ENCODE peak calls at places on chromosomes 13 and 19, in six cellular contexts. E is H9, L is H1, H is mesenchymal stem cell, B is IMR-90, C is trophoblast cell. N is an unnamed sample.

GRCh38 chr19:28492616-28493015 is 720.3 kb downstream of the UQCRFS1 start:
- DNase-seq in E (no peak), L (no peak), H (no peak), B (no peak), C (no peak), N (no peak)

GRCh38 chr19:38441660-38442348 is 8.3 kb downstream of the RYR1 start:
- DNase-seq in E (peak; percentile 77), L (peak; percentile 63), H (no peak), B (no peak), C (no peak), N (no peak)

GRCh38 chr19:29667941-29668340 is 2.7 kb downstream of the PLEKHF1 start:
- DNase-seq in E (no peak), L (no peak), H (no peak), B (no peak), C (no peak), N (no peak)

GRCh38 chr19:40147693-40148347 is 43.4 kb upstream of the MAP3K10 start:
- DNase-seq in E (no peak), L (no peak), H (peak; percentile 79), B (peak; percentile 77), C (peak; percentile 34), N (no peak)

GRCh38 chr13:75299913-75300862 is 181.8 kb downstream of the TBC1D4 start:
- DNase-seq in E (no peak), L (no peak), H (no peak), B (peak; percentile 46), C (no peak), N (no peak)

GRCh38 chr19:29706635-29707034 is 8.4 kb downstream of the C19orf12 start:
- DNase-seq in E (no peak), L (no peak), H (no peak), B (no peak), C (no peak), N (no peak)

GRCh38 chr19:5133986-5134595 is 165.2 kb downstream of the KDM4B start:
- DNase-seq in E (no peak), L (no peak), H (no peak), B (no peak), C (no peak), N (no peak)

GRCh38 chr13:30477346-30478235 is 11.9 kb upstream of the HMGB1 start:
- DNase-seq in E (peak; percentile 67), L (peak; percentile 53), H (no peak), B (no peak), C (no peak), N (no peak)

GRCh38 chr19:8209111-8209964 is at the start of gene CERS4:
- DNase-seq in E (peak; percentile 96), L (peak; percentile 92), H (peak; percentile 54), B (peak; percentile 20), C (peak; percentile 33), N (peak; percentile 82)

GRCh38 chr19:14167013-14167593 is 30.7 kb upstream of the ASF1B start:
- DNase-seq in E (no peak), L (no peak), H (no peak), B (no peak), C (no peak), N (no peak)

GRCh38 chr13:110340812-110341444 is 33.8 kb downstream of the COL4A2 start:
- DNase-seq in E (no peak), L (no peak), H (peak; percentile 97), B (peak; percentile 93), C (peak; percentile 88), N (no peak)

GRCh38 chr13:45055902-45056648 is 64.2 kb upstream of the GTF2F2 start:
- DNase-seq in E (no peak), L (no peak), H (no peak), B (peak; percentile 56), C (no peak), N (no peak)

GRCh38 chr19:48344892-48345291 is 18.8 kb downstream of the TMEM143 start:
- DNase-seq in E (no peak), L (no peak), H (no peak), B (no peak), C (no peak), N (no peak)

GRCh38 chr19:51727349-51727880 is 3.6 kb upstream of the HAS1 start:
- DNase-seq in E (no peak), L (no peak), H (no peak), B (no peak), C (no peak), N (no peak)

GRCh38 chr19:6551607-6552450 is 21.0 kb downstream of the TNFSF9 start:
- DNase-seq in E (peak; percentile 86), L (peak; percentile 86), H (no peak), B (no peak), C (no peak), N (no peak)

GRCh38 chr13:111424134-111424533 is 103.7 kb downstream of the TEX29 start:
- DNase-seq in E (no peak), L (no peak), H (no peak), B (no peak), C (no peak), N (no peak)

GRCh38 chr13:97810152-97810551 is 143.3 kb upstream of the IPO5 start:
- DNase-seq in E (no peak), L (no peak), H (peak; percentile 8), B (peak; percentile 14), C (peak; percentile 52), N (no peak)

GRCh38 chr19:57887195-57887941 is 1.5 kb downstream of the ZNF814 start:
- DNase-seq in E (peak; percentile 65), L (no peak), H (peak; percentile 19), B (no peak), C (peak; percentile 59), N (peak; percentile 17)

GRCh38 chr19:46225558-46226004 is 4.0 kb upstream of the IGFL1 start:
- DNase-seq in E (no peak), L (no peak), H (peak; percentile 5), B (peak; percentile 2), C (peak; percentile 52), N (peak; percentile 33)

GRCh38 chr13:28819748-28820098 is 416 bp upstream of the MTUS2 start:
- DNase-seq in E (peak; percentile 81), L (peak; percentile 92), H (peak; percentile 49), B (peak; percentile 32), C (peak; percentile 69), N (peak; percentile 78)

GRCh38 chr13:97758317-97758716 is 195.2 kb upstream of the IPO5 start:
- DNase-seq in E (no peak), L (no peak), H (no peak), B (no peak), C (no peak), N (no peak)

GRCh38 chr13:66138172-66138811 is 1091.8 kb downstream of the PCDH9 start:
- DNase-seq in E (no peak), L (no peak), H (no peak), B (no peak), C (no peak), N (no peak)

GRCh38 chr13:44385401-44385800 is 11.8 kb downstream of the SERP2 start:
- DNase-seq in E (no peak), L (no peak), H (no peak), B (no peak), C (no peak), N (no peak)

GRCh38 chr13:101144808-101145419 is 271.4 kb downstream of the NALCN start:
- DNase-seq in E (no peak), L (no peak), H (peak; percentile 57), B (peak; percentile 71), C (peak; percentile 85), N (peak; percentile 50)

GRCh38 chr13:21079761-21080730 is 18.7 kb upstream of the LATS2 start:
- DNase-seq in E (no peak), L (no peak), H (peak; percentile 90), B (peak; percentile 93), C (peak; percentile 97), N (no peak)

GRCh38 chr19:391726-392374 is 17.1 kb downstream of the C2CD4C start:
- DNase-seq in E (no peak), L (no peak), H (no peak), B (no peak), C (no peak), N (no peak)

GRCh38 chr13:95256086-95256485 is 45.2 kb downstream of the ABCC4 start:
- DNase-seq in E (no peak), L (no peak), H (peak; percentile 86), B (peak; percentile 97), C (peak; percentile 83), N (no peak)

DNA sequence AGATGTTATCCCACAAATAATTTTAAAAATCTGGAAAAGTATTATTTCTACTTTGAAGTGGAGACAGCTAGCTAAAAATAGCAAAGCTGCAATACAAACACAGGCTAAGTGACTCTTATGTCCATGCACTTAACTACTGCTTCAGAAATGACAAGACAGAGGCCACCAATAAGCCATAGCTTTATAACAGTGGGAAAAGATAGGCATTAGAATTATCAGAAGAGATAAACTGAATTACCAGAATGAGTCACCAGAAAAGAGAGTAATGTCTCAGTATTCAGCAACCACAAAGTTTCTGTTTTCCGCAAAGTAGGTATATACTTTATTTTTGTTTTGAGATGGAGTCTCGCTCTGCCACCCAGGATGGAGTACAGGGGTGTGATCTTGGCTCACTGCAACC is 17.1 kb downstream of the CLN5 start:
- DNase-seq in E (no peak), L (no peak), H (no peak), B (peak; percentile 15), C (no peak), N (no peak)
- H4K91ac ChIP-seq in E (no peak overlapping the region), L (no peak overlapping the region), H (no peak overlapping the region), B (no peak overlapping the region), C (no peak overlapping the region), N (no peak overlapping the region)

GRCh38 chr19:50512112-50512998 is 1.4 kb downstream of the ASPDH start:
- DNase-seq in E (no peak), L (no peak), H (no peak), B (no peak), C (no peak), N (no peak)
- H4K91ac ChIP-seq in E (no peak overlapping the region), L (no peak overlapping the region), H (no peak overlapping the region), B (no peak overlapping the region), C (no peak overlapping the region), N (peak overlapping the region; percentile 53)

DNA sequence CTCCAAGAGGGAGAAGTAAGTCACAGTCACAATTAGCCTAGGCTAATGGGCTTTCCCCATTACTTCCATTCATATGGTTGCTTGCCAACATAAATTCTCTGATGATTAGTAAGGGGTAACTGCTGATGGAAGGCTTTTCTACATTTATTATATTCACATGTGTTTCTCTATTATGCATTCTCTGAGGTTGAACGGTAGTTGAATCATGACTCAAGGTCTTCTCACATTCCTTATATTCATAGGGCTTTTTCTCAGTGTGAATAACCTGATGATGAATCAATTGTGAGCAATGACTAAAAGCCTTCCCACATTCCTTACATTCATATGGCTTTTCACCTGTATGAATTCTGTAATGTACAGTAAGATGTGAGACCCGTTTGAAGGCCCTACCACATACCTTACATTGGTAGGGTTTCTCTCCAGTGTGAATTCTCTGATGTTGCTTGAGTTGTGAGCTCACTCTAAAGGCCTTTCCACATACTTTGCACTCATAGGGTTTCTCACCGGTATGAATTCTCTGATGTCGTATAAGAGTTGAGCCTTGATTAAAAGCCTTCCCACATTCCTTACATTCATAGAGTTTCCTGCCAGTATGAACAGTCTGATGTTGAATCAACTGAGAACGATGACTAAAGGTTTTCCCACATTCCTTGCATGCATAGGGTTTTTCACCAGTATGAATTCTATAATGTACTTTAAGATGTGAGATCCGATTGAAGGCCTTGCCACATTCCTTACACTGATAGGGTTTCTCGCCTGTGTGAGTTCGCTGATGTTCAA is 9.3 kb downstream of the ZNF582 start:
- DNase-seq in E (no peak), L (no peak), H (no peak), B (peak; percentile 22), C (peak; percentile 82), N (no peak)
- H4K91ac ChIP-seq in E (no peak overlapping the region), L (no peak overlapping the region), H (no peak overlapping the region), B (no peak overlapping the region), C (no peak overlapping the region), N (no peak overlapping the region)

DNA sequence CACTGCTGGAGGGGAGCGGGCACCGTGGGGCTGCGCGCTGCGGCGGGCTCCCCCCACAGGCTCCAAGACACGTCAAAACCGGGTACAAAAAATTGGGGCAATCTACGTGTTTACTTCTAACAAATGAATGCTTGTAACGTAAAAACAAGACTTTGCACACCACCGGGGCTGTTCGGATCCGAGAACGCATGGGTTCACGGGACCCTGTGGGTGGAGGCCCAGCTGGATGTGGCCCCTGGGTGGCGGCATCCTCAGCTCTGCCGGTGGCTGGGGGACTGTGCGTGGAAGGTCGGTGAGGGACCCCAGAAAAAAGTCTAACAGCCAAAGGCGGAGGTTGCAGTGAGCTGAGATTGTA is 10.3 kb upstream of the SLC7A10 start:
- DNase-seq in E (no peak), L (no peak), H (no peak), B (no peak), C (no peak), N (no peak)
- H4K91ac ChIP-seq in E (no peak overlapping the region), L (no peak overlapping the region), H (no peak overlapping the region), B (no peak overlapping the region), C (no peak overlapping the region), N (no peak overlapping the region)